ENCODE peak calls at places on chromosomes 1 and 21, in six cellular contexts. Z is ascending aorta, F is H7, B is right lobe of liver, C is HAP-1, Y is IMR-90. S is an unnamed sample. For H3K36me3, the result is how much of the 10 kb centered on the place peaks cover.

GRCh38 chr1:157652859-157653493 is 47.6 kb downstream of the FCRL3 start:
- DNase-seq in B (no peak), F (no peak), Y (no peak), C (no peak), Z (no peak), S (no peak)

GRCh38 chr1:214632091-214632490 is 29.1 kb downstream of the CENPF start:
- DNase-seq in B (no peak), Z (no peak), C (no peak), Y (no peak), F (no peak), S (no peak)

GRCh38 chr21:46352156-46352499 is 28.2 kb downstream of the PCNT start:
- DNase-seq in C (no peak), B (no peak), F (peak), Z (no peak), Y (no peak), S (no peak)

GRCh38 chr1:34144743-34145142 is 20.3 kb downstream of the CSMD2 start:
- DNase-seq in Z (no peak), F (no peak), Y (no peak), B (no peak), C (no peak), S (no peak)

GRCh38 chr1:207244409-207244801 is 77.1 kb upstream of the CD55 start:
- DNase-seq in Y (no peak), F (no peak), Z (no peak), B (no peak), C (no peak), S (no peak)

GRCh38 chr1:8402109-8402704 is 84.3 kb downstream of the SLC45A1 start:
- DNase-seq in C (no peak), Z (no peak), Y (no peak), B (no peak), F (no peak), S (no peak)

GRCh38 chr1:111990026-111990877 is 784 bp upstream of the KCND3 start:
- DNase-seq in Z (no peak), F (peak), Y (no peak), C (peak), B (peak), S (no peak)

GRCh38 chr21:17793675-17794123 is 25.5 kb downstream of the C21orf91 start:
- DNase-seq in B (no peak), Y (peak), C (no peak), Z (no peak), F (no peak), S (no peak)

GRCh38 chr21:28256420-28256831 is 736.3 kb downstream of the LTN1 start:
- DNase-seq in Y (peak), Z (no peak), B (no peak), C (no peak), F (no peak), S (no peak)

GRCh38 chr1:157312270-157312812 is 174.1 kb upstream of the ETV3 start:
- DNase-seq in Z (no peak), Y (no peak), B (no peak), F (no peak), C (no peak), S (no peak)

GRCh38 chr1:28909198-28909597 is 5.2 kb upstream of the EPB41 start:
- DNase-seq in B (no peak), Y (no peak), F (no peak), Z (no peak), C (no peak), S (no peak)

GRCh38 chr1:9069324-9070100 is at the start of gene SLC2A5:
- DNase-seq in B (no peak), Z (peak), F (peak), Y (no peak), C (peak), S (no peak)

GRCh38 chr1:226643701-226644540 is 95.2 kb downstream of the ITPKB start:
- DNase-seq in Z (no peak), Y (no peak), C (no peak), B (peak), F (no peak), S (no peak)

GRCh38 chr1:226643167-226643566 is 94.6 kb downstream of the STUM start:
- DNase-seq in B (peak), Z (no peak), Y (peak), C (no peak), F (peak), S (no peak)

GRCh38 chr1:226645279-226645976 is 93.7 kb downstream of the ITPKB start:
- DNase-seq in C (no peak), F (no peak), Y (no peak), B (peak), Z (no peak), S (no peak)

GRCh38 chr1:226646026-226646869 is 92.8 kb downstream of the ITPKB start:
- DNase-seq in Y (no peak), Z (no peak), F (no peak), C (no peak), B (peak), S (no peak)

DNA sequence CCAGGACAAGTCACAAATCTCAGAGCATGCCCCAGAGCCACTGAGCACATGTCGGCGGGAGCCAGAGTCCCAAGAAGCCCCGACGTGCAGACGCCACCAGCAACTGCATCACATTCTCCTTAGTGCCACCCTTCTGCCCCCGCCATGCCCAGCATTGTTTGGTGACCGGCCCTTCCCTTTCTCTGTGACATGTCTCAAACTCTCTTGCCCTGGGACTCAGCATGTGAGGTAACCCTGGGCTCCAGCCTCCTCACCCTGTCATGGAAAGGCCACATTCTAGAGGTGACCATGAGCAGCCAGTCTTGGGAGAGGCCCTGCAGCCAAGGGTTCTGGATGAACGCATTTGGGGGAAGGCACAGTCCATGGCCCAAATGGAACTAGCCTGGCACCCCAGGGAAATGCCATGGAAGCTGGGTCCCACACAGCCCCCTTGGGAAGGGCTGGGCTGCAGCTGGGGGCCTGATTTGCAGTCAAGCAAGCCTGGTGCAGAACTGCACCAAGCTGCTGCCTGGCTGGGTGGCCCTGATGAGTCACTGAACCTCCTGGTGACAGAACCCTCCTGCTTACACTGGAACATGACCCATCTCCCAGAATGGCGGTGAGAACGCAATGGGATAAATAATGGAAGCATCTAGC is 94.4 kb downstream of the ITPKB start:
- DNase-seq in B (peak), F (no peak), C (no peak), Z (no peak), Y (peak), S (no peak)
- H3K36me3 ChIP-seq in B (under half), F (under half), C (under half), Z (under half), Y (under half), S (under half)

GRCh38 chr1:21724098-21724497 is 54.9 kb upstream of the RAP1GAP start:
- DNase-seq in Z (no peak), Y (no peak), B (no peak), C (no peak), F (no peak), S (no peak)

GRCh38 chr1:21725738-21726392 is 56.7 kb upstream of the RAP1GAP start:
- DNase-seq in B (no peak), F (no peak), Z (no peak), C (peak), Y (no peak), S (no peak)

GRCh38 chr1:21716169-21716568 is 47.0 kb upstream of the RAP1GAP start:
- DNase-seq in Y (no peak), C (no peak), F (no peak), B (no peak), Z (no peak), S (no peak)

GRCh38 chr1:21724570-21724969 is 55.4 kb upstream of the RAP1GAP start:
- DNase-seq in Z (no peak), Y (no peak), B (no peak), F (no peak), C (no peak), S (no peak)

DNA sequence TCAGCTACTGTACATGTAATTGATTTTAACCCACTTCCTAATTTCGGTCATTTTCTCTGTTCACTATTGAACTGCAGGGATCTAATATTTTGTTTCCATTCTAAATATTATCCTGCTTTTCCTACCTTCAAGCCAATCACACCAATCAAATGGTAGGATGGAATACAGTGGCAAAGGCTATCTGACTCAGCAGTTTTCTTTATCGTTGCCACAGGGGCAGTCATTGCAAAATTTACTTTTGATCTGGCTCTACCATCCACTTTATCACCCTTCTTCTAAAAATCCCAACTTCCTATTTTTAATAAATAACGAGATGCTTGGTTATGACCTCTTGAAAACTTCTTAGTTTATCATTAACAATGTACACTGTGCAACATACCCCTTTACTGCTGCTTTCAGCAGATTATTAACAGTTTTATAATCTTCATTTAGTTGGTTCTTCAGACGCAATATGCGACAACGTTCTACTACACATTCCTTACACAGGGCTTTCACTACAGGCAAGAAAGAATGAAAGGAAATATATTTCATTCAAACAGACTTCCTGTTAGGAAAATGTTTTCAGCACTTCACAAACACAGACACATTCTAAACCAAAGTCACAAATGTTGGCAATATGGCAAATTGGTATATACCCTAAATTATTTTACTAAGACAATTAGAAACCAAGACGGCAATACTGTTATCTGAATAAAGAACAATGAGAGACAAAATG is 52.3 kb upstream of the RAP1GAP start:
- DNase-seq in F (no peak), Z (no peak), C (no peak), B (no peak), Y (no peak), S (no peak)
- H3K36me3 ChIP-seq in F (under half), Z (half or more), C (under half), B (under half), Y (under half), S (half or more)

GRCh38 chr1:55131801-55132200 is 83.4 kb downstream of the USP24 start:
- DNase-seq in B (no peak), Z (no peak), C (no peak), Y (peak), F (no peak), S (no peak)
- H3K36me3 ChIP-seq in B (under half), Z (half or more), C (half or more), Y (under half), F (under half), S (half or more)

GRCh38 chr1:231351816-231352215 is 13.7 kb downstream of the SPRTN start:
- DNase-seq in Y (no peak), F (no peak), C (no peak), B (no peak), Z (no peak), S (no peak)
- H3K36me3 ChIP-seq in Y (under half), F (under half), C (half or more), B (under half), Z (half or more), S (half or more)

DNA sequence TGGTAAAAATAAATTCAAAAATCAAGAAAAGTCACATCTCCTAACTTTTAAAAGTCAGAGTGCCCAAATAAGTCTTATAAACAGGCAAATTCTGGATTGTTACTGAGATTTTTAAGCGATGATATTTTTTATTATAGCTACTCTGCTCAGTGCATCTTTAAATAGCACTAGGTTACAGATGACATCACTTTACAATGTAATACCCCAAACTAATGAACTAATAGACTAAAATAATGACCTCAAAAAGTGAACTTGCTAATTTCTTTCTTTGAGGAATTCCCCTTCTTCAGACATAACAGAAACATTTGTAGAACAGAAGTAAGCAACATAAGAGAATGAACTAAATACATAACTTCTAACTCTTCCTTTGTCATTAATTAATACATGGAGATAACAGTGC is 33.0 kb upstream of the ACTA1 start:
- DNase-seq in Y (no peak), Z (no peak), B (no peak), F (no peak), C (no peak), S (no peak)
- H3K36me3 ChIP-seq in Y (under half), Z (half or more), B (half or more), F (under half), C (under half), S (under half)

DNA sequence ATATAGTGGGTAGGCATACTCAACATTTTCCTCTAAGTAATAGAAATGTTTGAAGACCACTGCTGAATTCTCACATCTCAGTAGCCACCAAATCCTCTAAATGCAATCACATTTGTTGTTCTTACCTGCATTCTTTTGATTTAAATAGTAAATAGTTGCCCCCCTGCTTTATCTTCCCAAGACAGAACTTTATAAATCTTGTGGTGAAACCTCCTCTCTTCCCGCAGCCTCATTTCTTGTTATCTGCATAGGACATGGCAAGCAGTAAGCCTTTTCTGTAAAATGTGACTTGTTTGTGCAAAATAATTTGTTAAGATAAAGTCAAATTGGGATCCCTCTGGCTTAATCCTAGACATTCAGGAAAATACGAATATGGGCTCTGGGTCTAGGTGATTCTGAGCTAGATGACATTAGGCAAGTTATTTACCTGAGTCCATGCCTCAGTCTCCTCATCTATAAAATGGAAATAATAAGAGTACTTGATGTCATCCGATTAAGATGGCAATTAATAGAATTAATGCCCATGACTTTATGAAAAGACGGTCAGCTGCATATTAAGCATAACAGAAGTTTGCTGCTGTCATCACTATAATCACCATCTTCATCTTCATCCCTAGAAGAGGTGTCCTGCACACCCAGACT is 77.7 kb downstream of the LRRC8C start:
- DNase-seq in Y (no peak), B (no peak), Z (no peak), F (no peak), C (no peak), S (no peak)
- H3K36me3 ChIP-seq in Y (under half), B (under half), Z (under half), F (under half), C (under half), S (under half)

DNA sequence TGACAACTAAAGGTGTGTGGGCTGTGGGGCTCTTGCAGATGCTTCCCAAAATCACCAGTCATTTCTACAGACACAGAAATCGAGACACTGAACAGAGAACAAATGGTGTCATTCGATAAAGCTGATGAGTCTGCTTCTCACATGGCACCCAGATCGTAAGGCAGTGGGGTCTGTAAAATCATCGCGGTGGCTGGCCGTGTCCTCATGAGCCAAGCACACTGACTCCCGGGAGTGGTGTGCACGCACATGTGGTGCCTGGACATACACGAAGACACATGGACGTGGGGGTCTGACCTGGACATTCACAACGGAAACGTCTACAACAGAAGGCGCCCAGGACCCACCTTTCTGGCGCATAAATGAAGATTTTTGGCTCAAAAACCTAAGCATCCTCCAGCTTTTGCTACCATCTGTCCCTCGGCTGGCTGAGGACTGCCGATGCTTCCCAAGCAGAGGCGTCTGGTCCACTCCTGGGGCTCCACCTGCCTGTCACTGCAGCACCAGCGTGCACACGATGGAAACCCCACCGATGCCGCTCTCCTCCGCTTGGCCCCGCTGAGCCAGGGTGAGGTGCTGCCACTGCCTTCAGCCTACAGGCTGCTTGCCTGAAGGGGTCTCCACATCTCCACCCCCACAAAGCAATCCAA is 6.8 kb downstream of the SMIM1 start:
- DNase-seq in Y (no peak), Z (no peak), B (no peak), F (peak), C (no peak), S (no peak)
- H3K36me3 ChIP-seq in Y (under half), Z (half or more), B (half or more), F (under half), C (under half), S (under half)

GRCh38 chr1:26006710-26007109 is 8.8 kb upstream of the PAFAH2 start:
- DNase-seq in Z (no peak), C (no peak), F (no peak), Y (no peak), B (no peak), S (no peak)

GRCh38 chr1:26010800-26011199 is 10.8 kb upstream of the EXTL1 start:
- DNase-seq in B (no peak), C (peak), Z (no peak), Y (no peak), F (peak), S (no peak)

GRCh38 chr1:26003262-26003661 is 5.4 kb upstream of the PAFAH2 start:
- DNase-seq in F (no peak), B (no peak), Z (no peak), C (no peak), Y (no peak), S (no peak)

GRCh38 chr1:26003756-26004155 is 5.9 kb upstream of the PAFAH2 start:
- DNase-seq in F (no peak), Y (no peak), C (no peak), Z (no peak), B (no peak), S (no peak)

DNA sequence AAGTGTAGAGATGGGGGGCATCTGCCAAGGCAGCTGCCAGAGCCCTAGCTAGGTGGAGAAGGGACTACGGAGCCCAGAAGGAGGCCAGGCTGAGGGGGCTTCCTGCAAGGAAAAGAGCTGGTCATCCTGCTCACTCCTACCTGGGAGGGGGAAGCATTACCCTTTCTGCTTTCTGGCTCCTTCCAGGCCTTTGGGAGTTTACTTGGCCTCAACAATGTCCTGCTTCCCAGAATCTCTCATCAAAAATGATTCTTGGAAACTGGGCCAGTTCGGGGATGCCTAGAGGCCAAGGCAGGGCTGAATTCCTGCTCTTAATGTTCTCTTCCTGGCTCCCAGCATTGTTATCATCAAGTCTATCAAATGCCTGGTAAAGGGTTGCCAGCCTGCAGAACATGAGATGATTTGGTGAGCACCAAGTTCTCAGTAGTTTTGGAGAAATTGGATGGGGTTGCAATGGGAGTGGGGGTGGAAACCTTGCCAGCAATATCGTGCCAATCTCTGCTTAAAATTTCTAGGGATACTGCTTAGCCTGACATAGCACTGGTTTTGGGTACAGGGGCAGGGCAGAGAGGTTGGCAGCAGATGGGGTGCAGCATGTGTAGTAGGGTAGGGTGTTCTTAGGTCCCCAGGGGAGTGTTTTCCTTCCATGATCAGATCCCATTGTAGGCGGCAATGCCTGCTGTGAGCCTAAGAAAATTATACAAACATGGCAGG is 7.7 kb upstream of the PAFAH2 start:
- DNase-seq in B (no peak), Z (no peak), F (no peak), C (no peak), Y (no peak), S (no peak)
- H3K36me3 ChIP-seq in B (under half), Z (under half), F (under half), C (under half), Y (under half), S (under half)

S was measured in esophagus squamous epithelium.